ENCODE peak calls at places on chromosome 11, in nine cellular contexts. One of them, this sample, is unnamed.

GRCh38 chr11:73325036-73325981 is 17.2 kb downstream of the ARHGEF17 start:
- DNase-seq in ovary: no peak
- DNase-seq in K562: no peak
- DNase-seq in A549: no peak
- DNase-seq in IMR-90: peak
- DNase-seq in HCT116: no peak
- DNase-seq in spleen: no peak
- DNase-seq in NB4: no peak
- DNase-seq in uterus: peak
- DNase-seq in this sample: no peak

GRCh38 chr11:95154514-95154913 is 64.9 kb downstream of the ENDOD1 start:
- DNase-seq in ovary: peak
- DNase-seq in K562: peak
- DNase-seq in A549: peak
- DNase-seq in IMR-90: peak
- DNase-seq in HCT116: peak
- DNase-seq in spleen: no peak
- DNase-seq in NB4: peak
- DNase-seq in uterus: no peak
- DNase-seq in this sample: no peak

GRCh38 chr11:96084610-96085348 is 160.9 kb upstream of the MTMR2 start:
- DNase-seq in ovary: no peak
- DNase-seq in K562: no peak
- DNase-seq in A549: no peak
- DNase-seq in IMR-90: peak
- DNase-seq in HCT116: no peak
- DNase-seq in spleen: no peak
- DNase-seq in NB4: no peak
- DNase-seq in uterus: no peak
- DNase-seq in this sample: no peak

GRCh38 chr11:114279778-114280532 is 16.2 kb upstream of the NNMT start:
- DNase-seq in ovary: no peak
- DNase-seq in K562: no peak
- DNase-seq in A549: no peak
- DNase-seq in IMR-90: peak
- DNase-seq in HCT116: no peak
- DNase-seq in spleen: no peak
- DNase-seq in NB4: no peak
- DNase-seq in uterus: no peak
- DNase-seq in this sample: no peak

GRCh38 chr11:1531418-1531817 is 40.7 kb downstream of the DUSP8 start:
- DNase-seq in ovary: no peak
- DNase-seq in K562: no peak
- DNase-seq in A549: no peak
- DNase-seq in IMR-90: no peak
- DNase-seq in HCT116: no peak
- DNase-seq in spleen: no peak
- DNase-seq in NB4: no peak
- DNase-seq in uterus: no peak
- DNase-seq in this sample: no peak

GRCh38 chr11:82767123-82767522 is 33.5 kb upstream of the FAM181B start:
- DNase-seq in ovary: no peak
- DNase-seq in K562: peak
- DNase-seq in A549: no peak
- DNase-seq in IMR-90: no peak
- DNase-seq in HCT116: no peak
- DNase-seq in spleen: no peak
- DNase-seq in NB4: no peak
- DNase-seq in uterus: no peak
- DNase-seq in this sample: no peak

GRCh38 chr11:288328-289144 is at the start of gene PGGHG:
- DNase-seq in ovary: peak
- DNase-seq in K562: peak
- DNase-seq in A549: peak
- DNase-seq in IMR-90: no peak
- DNase-seq in HCT116: no peak
- DNase-seq in spleen: peak
- DNase-seq in NB4: peak
- DNase-seq in uterus: peak
- DNase-seq in this sample: peak

GRCh38 chr11:34719303-34719848 is 98.5 kb downstream of the EHF start:
- DNase-seq in ovary: no peak
- DNase-seq in K562: peak
- DNase-seq in A549: no peak
- DNase-seq in IMR-90: peak
- DNase-seq in HCT116: no peak
- DNase-seq in spleen: no peak
- DNase-seq in NB4: no peak
- DNase-seq in uterus: no peak
- DNase-seq in this sample: no peak

GRCh38 chr11:66543263-66544107 is 2.4 kb downstream of the ZDHHC24 start:
- DNase-seq in ovary: peak
- DNase-seq in K562: no peak
- DNase-seq in A549: no peak
- DNase-seq in IMR-90: peak
- DNase-seq in HCT116: no peak
- DNase-seq in spleen: peak
- DNase-seq in NB4: no peak
- DNase-seq in uterus: peak
- DNase-seq in this sample: peak

DNA sequence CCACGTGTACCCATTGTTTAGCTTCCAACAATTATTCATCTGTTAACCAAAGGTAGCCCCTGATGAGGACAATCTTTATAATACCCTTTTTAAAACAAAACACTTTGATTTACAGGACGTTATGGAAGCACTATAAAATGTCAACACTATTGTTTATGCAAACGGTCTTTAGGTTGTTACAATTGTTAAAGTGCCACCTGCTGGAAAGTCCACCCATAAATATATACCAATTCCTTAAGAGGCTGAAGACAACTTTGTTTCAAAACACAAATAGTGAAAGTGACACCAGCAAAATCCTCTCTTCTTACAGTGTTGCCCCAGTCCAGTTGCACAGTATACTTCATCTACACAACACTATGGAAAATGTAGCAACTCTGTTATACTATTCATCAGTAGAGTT is 68.9 kb upstream of the SLN start:
- DNase-seq in ovary: no peak
- DNase-seq in K562: no peak
- DNase-seq in A549: no peak
- DNase-seq in IMR-90: no peak
- DNase-seq in HCT116: no peak
- DNase-seq in spleen: no peak
- DNase-seq in NB4: no peak
- DNase-seq in uterus: no peak
- DNase-seq in this sample: no peak
- TF ChIP-seq CTCF in ovary: no peak
- TF ChIP-seq CTCF in K562: peak
- TF ChIP-seq CTCF in A549: peak
- TF ChIP-seq CTCF in IMR-90: peak
- TF ChIP-seq CTCF in HCT116: peak
- TF ChIP-seq CTCF in spleen: no peak
- TF ChIP-seq CTCF in NB4: no peak
- TF ChIP-seq CTCF in uterus: no peak
- TF ChIP-seq CTCF in this sample: no peak

GRCh38 chr11:61683116-61683515 is 2.9 kb downstream of the DAGLA start:
- DNase-seq in ovary: no peak
- DNase-seq in K562: no peak
- DNase-seq in A549: no peak
- DNase-seq in IMR-90: no peak
- DNase-seq in HCT116: no peak
- DNase-seq in spleen: no peak
- DNase-seq in NB4: no peak
- DNase-seq in uterus: no peak
- DNase-seq in this sample: no peak

GRCh38 chr11:61682093-61682732 is 2.0 kb downstream of the DAGLA start:
- DNase-seq in ovary: no peak
- DNase-seq in K562: no peak
- DNase-seq in A549: no peak
- DNase-seq in IMR-90: no peak
- DNase-seq in HCT116: no peak
- DNase-seq in spleen: no peak
- DNase-seq in NB4: no peak
- DNase-seq in uterus: no peak
- DNase-seq in this sample: no peak

GRCh38 chr11:61679301-61679700 is 890 bp upstream of the DAGLA start:
- DNase-seq in ovary: no peak
- DNase-seq in K562: peak
- DNase-seq in A549: no peak
- DNase-seq in IMR-90: no peak
- DNase-seq in HCT116: no peak
- DNase-seq in spleen: no peak
- DNase-seq in NB4: peak
- DNase-seq in uterus: peak
- DNase-seq in this sample: no peak

GRCh38 chr11:61680622-61681191 is 516 bp downstream of the DAGLA start:
- DNase-seq in ovary: no peak
- DNase-seq in K562: no peak
- DNase-seq in A549: no peak
- DNase-seq in IMR-90: no peak
- DNase-seq in HCT116: no peak
- DNase-seq in spleen: no peak
- DNase-seq in NB4: no peak
- DNase-seq in uterus: no peak
- DNase-seq in this sample: no peak

DNA sequence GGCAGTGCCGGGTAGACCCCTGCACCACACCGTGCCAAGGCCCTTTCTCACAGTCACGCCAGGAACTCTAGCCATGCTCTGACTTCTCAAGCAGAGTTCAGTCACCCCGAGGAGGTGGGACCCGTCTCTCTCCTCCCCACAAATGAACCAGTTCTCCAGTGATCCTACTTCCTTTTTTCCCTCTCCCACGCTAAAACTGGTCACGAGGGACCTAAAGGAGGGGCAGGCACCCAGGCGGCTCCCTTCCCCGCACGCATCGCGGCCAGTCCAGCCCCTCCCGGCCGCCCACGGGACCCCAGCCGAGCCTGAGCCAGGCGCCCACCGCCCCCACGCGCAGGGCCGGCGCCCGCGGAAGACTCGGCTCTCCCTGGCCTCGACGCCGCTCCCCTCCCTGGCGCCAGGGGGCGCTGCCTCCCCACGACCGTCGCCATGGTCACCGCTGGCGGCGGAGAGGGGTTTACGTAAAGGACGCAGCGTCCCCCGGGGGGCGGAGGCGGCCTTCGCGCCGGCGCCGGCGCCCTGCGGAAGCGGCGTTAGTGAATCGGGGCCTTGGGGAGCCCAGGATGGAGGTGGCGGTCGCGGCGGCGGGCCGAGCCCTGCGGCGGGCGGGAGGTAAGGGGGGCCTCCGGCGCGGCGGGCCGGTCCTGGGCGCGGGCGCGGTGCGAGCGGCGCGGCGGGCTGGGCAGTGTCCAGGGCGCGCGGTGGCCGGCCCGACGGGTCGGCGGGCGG is at the start of gene DAGLA:
- DNase-seq in ovary: peak
- DNase-seq in K562: peak
- DNase-seq in A549: peak
- DNase-seq in IMR-90: peak
- DNase-seq in HCT116: no peak
- DNase-seq in spleen: peak
- DNase-seq in NB4: peak
- DNase-seq in uterus: peak
- DNase-seq in this sample: peak
- TF ChIP-seq POLR2A in ovary: no peak
- TF ChIP-seq POLR2A in K562: no peak
- TF ChIP-seq POLR2A in A549: peak
- TF ChIP-seq POLR2A in IMR-90: no peak
- TF ChIP-seq POLR2A in HCT116: no peak
- TF ChIP-seq POLR2A in spleen: no peak
- TF ChIP-seq POLR2A in NB4: no peak
- TF ChIP-seq POLR2A in uterus: no peak
- TF ChIP-seq POLR2A in this sample: no peak

GRCh38 chr11:133075351-133075750 is 456.9 kb downstream of the OPCML start:
- DNase-seq in ovary: no peak
- DNase-seq in K562: no peak
- DNase-seq in A549: no peak
- DNase-seq in IMR-90: no peak
- DNase-seq in HCT116: no peak
- DNase-seq in spleen: no peak
- DNase-seq in NB4: no peak
- DNase-seq in uterus: no peak
- DNase-seq in this sample: no peak

GRCh38 chr11:133070790-133071189 is 461.5 kb downstream of the OPCML start:
- DNase-seq in ovary: no peak
- DNase-seq in K562: no peak
- DNase-seq in A549: no peak
- DNase-seq in IMR-90: no peak
- DNase-seq in HCT116: no peak
- DNase-seq in spleen: no peak
- DNase-seq in NB4: no peak
- DNase-seq in uterus: no peak
- DNase-seq in this sample: no peak

GRCh38 chr11:133072858-133073582 is 459.3 kb downstream of the OPCML start:
- DNase-seq in ovary: no peak
- DNase-seq in K562: no peak
- DNase-seq in A549: no peak
- DNase-seq in IMR-90: no peak
- DNase-seq in HCT116: no peak
- DNase-seq in spleen: no peak
- DNase-seq in NB4: no peak
- DNase-seq in uterus: no peak
- DNase-seq in this sample: no peak

GRCh38 chr11:133070053-133070713 is 462.1 kb downstream of the OPCML start:
- DNase-seq in ovary: no peak
- DNase-seq in K562: no peak
- DNase-seq in A549: no peak
- DNase-seq in IMR-90: no peak
- DNase-seq in HCT116: no peak
- DNase-seq in spleen: no peak
- DNase-seq in NB4: no peak
- DNase-seq in uterus: no peak
- DNase-seq in this sample: no peak

GRCh38 chr11:133072366-133072765 is 459.9 kb downstream of the OPCML start:
- DNase-seq in ovary: no peak
- DNase-seq in K562: no peak
- DNase-seq in A549: no peak
- DNase-seq in IMR-90: no peak
- DNase-seq in HCT116: no peak
- DNase-seq in spleen: no peak
- DNase-seq in NB4: no peak
- DNase-seq in uterus: no peak
- DNase-seq in this sample: no peak
- TF ChIP-seq CTCF in ovary: no peak
- TF ChIP-seq CTCF in K562: no peak
- TF ChIP-seq CTCF in A549: no peak
- TF ChIP-seq CTCF in IMR-90: no peak
- TF ChIP-seq CTCF in HCT116: no peak
- TF ChIP-seq CTCF in spleen: no peak
- TF ChIP-seq CTCF in NB4: no peak
- TF ChIP-seq CTCF in uterus: no peak
- TF ChIP-seq CTCF in this sample: no peak

DNA sequence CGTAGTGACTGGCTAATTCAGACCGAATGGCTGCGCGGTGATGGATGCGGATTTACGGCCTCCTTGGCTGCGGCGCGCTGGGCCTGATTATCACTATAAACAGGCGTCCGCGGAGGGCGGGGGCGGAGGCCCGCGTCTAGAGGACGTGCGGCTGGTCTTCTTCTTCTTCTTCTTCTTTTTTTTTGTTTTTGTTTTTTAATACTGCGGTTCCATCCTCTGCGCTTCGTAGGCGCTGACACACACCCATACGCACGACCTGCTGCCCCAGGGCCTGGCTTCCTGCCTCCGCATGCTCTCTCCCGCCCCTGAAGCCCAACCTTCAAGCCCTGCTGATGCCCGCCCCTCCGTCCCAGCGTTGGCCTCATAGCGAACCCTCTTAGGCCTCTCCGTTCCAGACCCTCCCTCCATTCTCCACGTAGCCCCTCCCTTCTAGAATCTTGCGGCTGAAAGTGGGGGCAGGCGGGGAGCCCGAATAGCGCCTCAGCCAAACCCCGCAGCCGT is 2.7 kb upstream of the SLC6A5 start:
- DNase-seq in ovary: no peak
- DNase-seq in K562: peak
- DNase-seq in A549: no peak
- DNase-seq in IMR-90: no peak
- DNase-seq in HCT116: no peak
- DNase-seq in spleen: no peak
- DNase-seq in NB4: no peak
- DNase-seq in uterus: no peak
- DNase-seq in this sample: no peak
- TF ChIP-seq POLR2A in ovary: no peak
- TF ChIP-seq POLR2A in K562: no peak
- TF ChIP-seq POLR2A in A549: no peak
- TF ChIP-seq POLR2A in IMR-90: no peak
- TF ChIP-seq POLR2A in HCT116: no peak
- TF ChIP-seq POLR2A in spleen: no peak
- TF ChIP-seq POLR2A in NB4: no peak
- TF ChIP-seq POLR2A in uterus: no peak
- TF ChIP-seq POLR2A in this sample: no peak

This sample was measured in right lobe of liver.